ENCODE peak calls at places on chromosome 1, in nine cellular contexts. One of them, this sample, is unnamed.

GRCh38 chr1:208159542-208160258 is 84.5 kb downstream of the PLXNA2 start:
- DNase-seq in K562: peak; percentile 38
- DNase-seq in mesenchymal stem cell: peak; percentile 76
- DNase-seq in GM23248: peak; percentile 80
- DNase-seq in astrocyte: peak; percentile 89
- DNase-seq in HepG2: no peak
- DNase-seq in fibroblast of lung: peak; percentile 93
- DNase-seq in IMR-90: peak; percentile 82
- DNase-seq in A549: no peak
- DNase-seq in this sample: no peak

GRCh38 chr1:6124746-6125365 is 55.3 kb downstream of the CHD5 start:
- DNase-seq in mesenchymal stem cell: no peak
- DNase-seq in fibroblast of lung: no peak
- DNase-seq in K562: no peak
- DNase-seq in GM23248: no peak
- DNase-seq in A549: no peak
- DNase-seq in astrocyte: no peak
- DNase-seq in IMR-90: no peak
- DNase-seq in HepG2: no peak
- DNase-seq in this sample: no peak

GRCh38 chr1:53860967-53861411 is 22.9 kb upstream of the NDC1 start:
- DNase-seq in A549: peak; percentile 56
- DNase-seq in mesenchymal stem cell: peak; percentile 61
- DNase-seq in GM23248: peak; percentile 79
- DNase-seq in K562: peak; percentile 70
- DNase-seq in IMR-90: peak; percentile 61
- DNase-seq in astrocyte: peak; percentile 21
- DNase-seq in fibroblast of lung: peak; percentile 44
- DNase-seq in HepG2: peak; percentile 69
- DNase-seq in this sample: peak; percentile 30

GRCh38 chr1:58887059-58887458 is 103.2 kb upstream of the JUN start:
- DNase-seq in A549: no peak
- DNase-seq in fibroblast of lung: no peak
- DNase-seq in IMR-90: no peak
- DNase-seq in mesenchymal stem cell: no peak
- DNase-seq in GM23248: peak; percentile 21
- DNase-seq in HepG2: no peak
- DNase-seq in K562: no peak
- DNase-seq in astrocyte: no peak
- DNase-seq in this sample: no peak

GRCh38 chr1:44048816-44049215 is 17.6 kb upstream of the SLC6A9 start:
- DNase-seq in astrocyte: peak; percentile 72
- DNase-seq in IMR-90: peak; percentile 78
- DNase-seq in A549: peak; percentile 64
- DNase-seq in GM23248: peak; percentile 88
- DNase-seq in K562: no peak
- DNase-seq in mesenchymal stem cell: peak; percentile 53
- DNase-seq in HepG2: no peak
- DNase-seq in fibroblast of lung: peak; percentile 79
- DNase-seq in this sample: peak; percentile 69

GRCh38 chr1:174060090-174060489 is 37.9 kb upstream of the RC3H1 start:
- DNase-seq in HepG2: no peak
- DNase-seq in astrocyte: peak; percentile 59
- DNase-seq in fibroblast of lung: peak; percentile 66
- DNase-seq in mesenchymal stem cell: no peak
- DNase-seq in K562: no peak
- DNase-seq in GM23248: peak; percentile 30
- DNase-seq in A549: no peak
- DNase-seq in IMR-90: peak; percentile 22
- DNase-seq in this sample: peak; percentile 39

GRCh38 chr1:14602131-14602530 is 3.6 kb downstream of the KAZN start:
- DNase-seq in A549: no peak
- DNase-seq in IMR-90: no peak
- DNase-seq in astrocyte: peak; percentile 26
- DNase-seq in mesenchymal stem cell: no peak
- DNase-seq in HepG2: no peak
- DNase-seq in fibroblast of lung: peak; percentile 51
- DNase-seq in K562: no peak
- DNase-seq in GM23248: peak; percentile 47
- DNase-seq in this sample: no peak

GRCh38 chr1:169321539-169321938 is 46.1 kb downstream of the NME7 start:
- DNase-seq in K562: no peak
- DNase-seq in A549: peak; percentile 3
- DNase-seq in fibroblast of lung: peak; percentile 55
- DNase-seq in GM23248: peak; percentile 66
- DNase-seq in mesenchymal stem cell: peak; percentile 18
- DNase-seq in IMR-90: peak; percentile 76
- DNase-seq in HepG2: no peak
- DNase-seq in astrocyte: peak; percentile 48
- DNase-seq in this sample: peak; percentile 63

GRCh38 chr1:36089393-36090121 is 865 bp downstream of the ADPRS start:
- DNase-seq in K562: peak; percentile 21
- DNase-seq in A549: no peak
- DNase-seq in IMR-90: peak; percentile 58
- DNase-seq in fibroblast of lung: peak; percentile 71
- DNase-seq in astrocyte: peak; percentile 57
- DNase-seq in mesenchymal stem cell: peak; percentile 85
- DNase-seq in HepG2: no peak
- DNase-seq in GM23248: peak; percentile 79
- DNase-seq in this sample: peak; percentile 46

DNA sequence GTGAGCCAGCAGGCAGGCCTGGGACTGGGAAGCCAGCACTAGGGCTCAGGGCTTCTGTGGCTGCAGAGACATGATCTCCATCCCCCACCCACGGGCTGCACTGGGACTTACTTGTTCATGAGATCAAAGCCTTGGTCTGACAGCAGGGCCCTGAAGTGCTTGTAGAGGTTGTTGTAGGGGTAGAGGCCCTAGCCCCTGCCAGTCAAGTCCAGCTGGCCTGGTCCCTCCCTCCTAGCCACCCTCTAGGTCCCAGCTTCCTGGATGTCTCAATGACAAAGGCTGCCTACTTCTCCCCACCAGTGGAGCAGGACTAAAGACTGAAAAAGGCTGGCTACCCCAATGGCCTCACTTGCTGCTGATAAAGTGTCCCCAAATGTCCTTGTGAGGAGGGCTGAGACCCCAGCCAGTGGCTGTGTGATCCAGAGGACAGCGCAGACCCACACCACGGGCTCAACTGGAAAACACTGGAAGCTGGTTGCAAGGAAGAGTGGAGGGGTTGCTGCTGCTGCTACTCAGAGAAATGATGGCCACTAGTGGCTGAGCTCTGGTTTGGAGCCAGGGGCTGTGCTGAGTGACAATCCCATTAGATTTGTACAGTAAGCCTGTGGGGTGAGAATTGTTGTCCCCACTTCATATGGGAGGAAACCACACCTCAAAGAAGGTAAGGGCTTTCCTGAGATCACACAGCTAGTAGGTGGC is 1.4 kb downstream of the HTR1D start:
- DNase-seq in fibroblast of lung: no peak
- DNase-seq in GM23248: no peak
- DNase-seq in mesenchymal stem cell: no peak
- DNase-seq in astrocyte: no peak
- DNase-seq in K562: no peak
- DNase-seq in HepG2: peak; percentile 13
- DNase-seq in IMR-90: no peak
- DNase-seq in A549: no peak
- DNase-seq in this sample: no peak
- H3K4me3 ChIP-seq in fibroblast of lung: no peak overlapping the region
- H3K4me3 ChIP-seq in GM23248: no peak overlapping the region
- H3K4me3 ChIP-seq in mesenchymal stem cell: no peak overlapping the region
- H3K4me3 ChIP-seq in astrocyte: no peak overlapping the region
- H3K4me3 ChIP-seq in K562: no peak overlapping the region
- H3K4me3 ChIP-seq in HepG2: peak overlapping the region; percentile 64
- H3K4me3 ChIP-seq in IMR-90: no peak overlapping the region
- H3K4me3 ChIP-seq in A549: peak overlapping the region; percentile 91
- H3K4me3 ChIP-seq in this sample: no peak overlapping the region

DNA sequence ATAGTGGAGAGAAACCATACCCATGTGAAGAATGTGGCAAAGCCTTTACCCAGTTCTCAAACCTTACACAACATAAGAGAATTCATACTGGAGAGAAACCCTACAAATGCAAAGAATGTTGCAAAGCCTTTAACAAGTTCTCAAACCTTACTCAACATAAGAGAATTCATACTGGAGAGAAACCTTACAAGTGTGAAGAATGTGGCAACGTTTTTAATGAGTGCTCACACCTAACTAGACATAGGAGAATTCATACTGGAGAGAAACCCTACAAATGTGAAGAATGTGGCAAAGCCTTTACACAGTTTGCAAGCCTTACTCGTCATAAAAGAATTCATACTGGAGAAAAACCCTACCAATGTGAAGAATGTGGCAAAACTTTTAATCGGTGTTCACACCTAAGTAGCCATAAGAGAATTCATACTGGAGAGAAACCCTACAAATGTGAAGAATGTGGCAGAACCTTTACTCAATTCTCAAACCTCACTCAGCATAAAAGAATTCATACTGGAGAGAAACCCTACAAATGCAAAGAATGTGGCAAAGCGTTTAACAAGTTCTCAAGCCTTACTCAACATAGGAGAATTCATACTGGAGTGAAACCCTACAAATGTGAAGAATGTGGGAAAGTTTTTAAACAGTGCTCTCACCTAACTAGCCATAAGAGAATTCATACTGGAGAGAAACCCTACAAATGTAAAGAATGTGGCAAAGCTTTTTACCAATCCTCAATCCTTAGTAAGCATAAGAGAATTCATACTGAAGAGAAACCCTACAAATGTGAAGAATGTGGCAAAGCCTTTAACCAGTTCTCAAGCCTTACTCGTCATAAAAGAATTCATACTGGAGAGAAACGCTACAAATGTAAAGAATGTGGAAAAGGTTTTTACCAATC is 80.0 kb downstream of the JMJD4 start:
- DNase-seq in fibroblast of lung: no peak
- DNase-seq in mesenchymal stem cell: peak; percentile 3
- DNase-seq in K562: no peak
- DNase-seq in GM23248: no peak
- DNase-seq in IMR-90: no peak
- DNase-seq in astrocyte: no peak
- DNase-seq in A549: no peak
- DNase-seq in HepG2: no peak
- DNase-seq in this sample: no peak
- H3K9me3 ChIP-seq in fibroblast of lung: peaks cover 5% of the 10 kb centered on the region
- H3K9me3 ChIP-seq in mesenchymal stem cell: peaks cover 100% of the 10 kb centered on the region
- H3K9me3 ChIP-seq in K562: peaks cover 52% of the 10 kb centered on the region
- H3K9me3 ChIP-seq in GM23248: peaks cover 39% of the 10 kb centered on the region
- H3K9me3 ChIP-seq in IMR-90: peaks cover 50% of the 10 kb centered on the region
- H3K9me3 ChIP-seq in astrocyte: peaks cover 41% of the 10 kb centered on the region
- H3K9me3 ChIP-seq in A549: peaks cover 94% of the 10 kb centered on the region
- H3K9me3 ChIP-seq in HepG2: peaks cover 94% of the 10 kb centered on the region
- H3K9me3 ChIP-seq in this sample: peaks cover 65% of the 10 kb centered on the region

GRCh38 chr1:78607944-78608343 is 12.3 kb upstream of the IFI44L start:
- DNase-seq in fibroblast of lung: no peak
- DNase-seq in K562: no peak
- DNase-seq in IMR-90: no peak
- DNase-seq in HepG2: peak; percentile 57
- DNase-seq in mesenchymal stem cell: no peak
- DNase-seq in A549: no peak
- DNase-seq in astrocyte: no peak
- DNase-seq in GM23248: no peak
- DNase-seq in this sample: no peak

GRCh38 chr1:78607334-78607927 is 12.8 kb upstream of the IFI44L start:
- DNase-seq in mesenchymal stem cell: peak; percentile 27
- DNase-seq in astrocyte: peak; percentile 7
- DNase-seq in IMR-90: peak; percentile 51
- DNase-seq in A549: peak; percentile 13
- DNase-seq in K562: no peak
- DNase-seq in HepG2: no peak
- DNase-seq in fibroblast of lung: peak; percentile 20
- DNase-seq in GM23248: peak; percentile 57
- DNase-seq in this sample: no peak

GRCh38 chr1:78606274-78606673 is 14.0 kb upstream of the IFI44L start:
- DNase-seq in K562: no peak
- DNase-seq in HepG2: no peak
- DNase-seq in A549: no peak
- DNase-seq in IMR-90: no peak
- DNase-seq in mesenchymal stem cell: no peak
- DNase-seq in fibroblast of lung: no peak
- DNase-seq in GM23248: no peak
- DNase-seq in astrocyte: no peak
- DNase-seq in this sample: no peak

GRCh38 chr1:78603206-78603605 is 17.0 kb upstream of the IFI44L start:
- DNase-seq in astrocyte: peak; percentile 38
- DNase-seq in K562: no peak
- DNase-seq in IMR-90: peak; percentile 7
- DNase-seq in mesenchymal stem cell: no peak
- DNase-seq in HepG2: no peak
- DNase-seq in A549: no peak
- DNase-seq in GM23248: no peak
- DNase-seq in fibroblast of lung: peak; percentile 45
- DNase-seq in this sample: no peak

DNA sequence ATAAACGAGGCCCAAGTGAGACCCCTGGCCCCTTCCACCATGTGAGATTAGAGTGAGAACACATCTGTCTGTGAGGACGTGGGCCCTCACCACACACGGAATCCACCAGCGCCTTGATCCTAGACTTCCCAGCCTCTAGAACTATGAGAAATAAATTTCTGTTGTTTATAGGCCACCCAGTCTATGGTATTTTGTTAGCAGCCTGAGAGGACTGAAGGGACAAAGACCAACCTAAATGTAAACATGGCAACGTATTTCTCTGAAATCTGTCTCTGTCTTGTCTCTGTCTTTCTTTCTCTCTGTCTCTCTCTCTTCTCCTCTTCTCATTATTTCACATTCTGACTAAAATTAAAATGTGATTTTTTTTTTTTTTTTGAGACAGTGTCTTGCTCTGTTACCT is 15.6 kb upstream of the IFI44L start:
- DNase-seq in IMR-90: no peak
- DNase-seq in fibroblast of lung: no peak
- DNase-seq in A549: no peak
- DNase-seq in mesenchymal stem cell: no peak
- DNase-seq in astrocyte: no peak
- DNase-seq in HepG2: no peak
- DNase-seq in K562: no peak
- DNase-seq in GM23248: no peak
- DNase-seq in this sample: no peak
- H3K4me2 ChIP-seq in IMR-90: no peak overlapping the region
- H3K4me2 ChIP-seq in fibroblast of lung: no peak overlapping the region
- H3K4me2 ChIP-seq in A549: no peak overlapping the region
- H3K4me2 ChIP-seq in mesenchymal stem cell: no peak overlapping the region
- H3K4me2 ChIP-seq in astrocyte: no peak overlapping the region
- H3K4me2 ChIP-seq in HepG2: peak overlapping the region; percentile 29
- H3K4me2 ChIP-seq in K562: no peak overlapping the region
- H3K4me2 ChIP-seq in GM23248: no peak overlapping the region
- H3K4me2 ChIP-seq in this sample: no peak overlapping the region

DNA sequence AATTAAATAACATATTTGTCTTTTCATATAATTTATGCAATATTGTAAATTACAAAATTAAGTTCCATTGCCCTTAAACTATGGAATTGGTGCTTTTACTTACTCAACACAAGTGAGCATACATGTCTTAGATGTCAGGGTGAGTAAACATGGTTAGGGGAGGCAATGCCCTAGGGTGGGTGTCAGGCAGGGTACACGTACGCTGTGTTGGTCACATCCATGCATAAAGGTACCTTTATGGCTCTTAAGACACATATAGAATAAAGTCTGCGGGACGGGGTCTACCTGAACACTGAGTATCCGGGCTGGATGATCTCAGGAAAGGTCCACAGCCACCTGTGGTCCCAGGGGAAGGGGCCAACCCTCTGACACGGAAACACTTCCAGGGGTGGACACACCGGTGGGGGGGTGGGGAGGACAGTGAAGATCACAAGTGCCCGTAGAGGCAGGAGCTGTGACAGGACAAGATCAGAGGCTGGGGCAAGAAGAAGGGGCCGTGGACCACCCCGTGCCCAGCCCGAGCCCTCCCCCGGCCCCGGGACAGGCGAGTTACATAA is 720 bp downstream of the LIN9 start:
- DNase-seq in K562: peak; percentile 73
- DNase-seq in astrocyte: no peak
- DNase-seq in GM23248: no peak
- DNase-seq in HepG2: no peak
- DNase-seq in mesenchymal stem cell: no peak
- DNase-seq in A549: peak; percentile 19
- DNase-seq in fibroblast of lung: no peak
- DNase-seq in IMR-90: no peak
- DNase-seq in this sample: no peak
- H3K4me3 ChIP-seq in K562: peak overlapping the region; percentile 100
- H3K4me3 ChIP-seq in astrocyte: peak overlapping the region; percentile 86
- H3K4me3 ChIP-seq in GM23248: peak overlapping the region; percentile 100
- H3K4me3 ChIP-seq in HepG2: peak overlapping the region; percentile 93
- H3K4me3 ChIP-seq in mesenchymal stem cell: peak overlapping the region; percentile 100
- H3K4me3 ChIP-seq in A549: peak overlapping the region; percentile 97
- H3K4me3 ChIP-seq in fibroblast of lung: peak overlapping the region; percentile 80
- H3K4me3 ChIP-seq in IMR-90: peak overlapping the region; percentile 93
- H3K4me3 ChIP-seq in this sample: peak overlapping the region; percentile 89

This sample was measured in mammary epithelial cell.